ENCODE peak calls at places on chromosomes 5 and 9, in nine cellular contexts. I is heart left ventricle; H is neuronal stem cell; M is pancreas; B is SK-N-MC; D is uterus; G is CD8-positive, alpha-beta T cell; S is effector memory CD4-positive, alpha-beta T cell; T is aorta. F is an unnamed sample.
A peak's percentile ranks its signal among the peaks of the same experiment; 100 is the strongest.

GRCh38 chr5:22938373-22938772 is 85.2 kb upstream of the CDH12 start:
- DNase-seq in D (no peak), T (no peak), I (no peak), B (no peak), S (no peak), M (no peak), H (no peak), G (no peak), F (no peak)

GRCh38 chr9:131500377-131500776 is 2.3 kb upstream of the POMT1 start:
- DNase-seq in D (no peak), G (peak; percentile 73), I (no peak), M (no peak), H (no peak), S (peak; percentile 59), B (no peak), T (no peak), F (no peak)

GRCh38 chr9:129240581-129241211 is 62.6 kb upstream of the IER5L start:
- DNase-seq in M (peak; percentile 22), H (no peak), D (peak; percentile 12), S (no peak), T (peak; percentile 26), B (no peak), G (no peak), I (peak; percentile 7), F (peak; percentile 15)

GRCh38 chr5:78016831-78017529 is 240.8 kb upstream of the TBCA start:
- DNase-seq in T (no peak), D (no peak), S (no peak), B (no peak), G (no peak), H (no peak), I (no peak), M (no peak), F (no peak)

GRCh38 chr5:168434746-168435321 is 51.4 kb upstream of the RARS1 start:
- DNase-seq in M (no peak), H (no peak), S (no peak), T (no peak), B (no peak), G (no peak), I (no peak), D (no peak), F (no peak)

GRCh38 chr9:10268500-10269485 is 344.0 kb downstream of the PTPRD start:
- DNase-seq in D (no peak), S (no peak), G (no peak), T (no peak), M (no peak), H (peak; percentile 51), I (no peak), B (no peak), F (no peak)

GRCh38 chr9:119375892-119376291 is 6.7 kb upstream of the BRINP1 start:
- DNase-seq in H (peak; percentile 27), T (no peak), M (no peak), S (no peak), I (no peak), B (peak; percentile 32), D (no peak), G (no peak), F (no peak)

GRCh38 chr9:137545123-137545522 is 5.1 kb downstream of the PNPLA7 start:
- DNase-seq in B (no peak), H (no peak), D (peak; percentile 47), G (no peak), T (no peak), I (no peak), M (no peak), S (no peak), F (no peak)

GRCh38 chr5:126575644-126576043 is 19.4 kb downstream of the ALDH7A1 start:
- DNase-seq in G (no peak), B (no peak), I (no peak), T (no peak), S (no peak), D (no peak), H (no peak), M (no peak), F (no peak)

GRCh38 chr9:129891519-129891918 is 56.3 kb downstream of the USP20 start:
- DNase-seq in D (no peak), T (no peak), G (no peak), B (no peak), H (no peak), M (no peak), S (no peak), I (no peak), F (no peak)

GRCh38 chr9:99966720-99967119 is 60.3 kb downstream of the STX17 start:
- DNase-seq in D (no peak), B (no peak), S (no peak), I (no peak), M (no peak), H (no peak), G (no peak), T (no peak), F (no peak)

GRCh38 chr5:172171118-172171775 is 16.8 kb downstream of the STK10 start:
- DNase-seq in G (no peak), T (no peak), D (no peak), S (no peak), H (peak; percentile 20), I (no peak), B (no peak), M (no peak), F (no peak)

GRCh38 chr9:8784813-8785212 is 985.2 kb upstream of the DMAC1 start:
- DNase-seq in M (no peak), B (no peak), D (no peak), S (no peak), H (no peak), G (no peak), T (no peak), I (no peak), F (no peak)

GRCh38 chr5:142957528-142957927 is 187.4 kb downstream of the ARHGAP26 start:
- DNase-seq in G (no peak), S (no peak), B (no peak), T (no peak), M (no peak), D (no peak), I (no peak), H (no peak), F (no peak)

GRCh38 chr5:142955628-142956027 is 185.5 kb downstream of the ARHGAP26 start:
- DNase-seq in S (no peak), H (no peak), G (no peak), M (no peak), T (no peak), I (no peak), B (no peak), D (no peak), F (no peak)

GRCh38 chr5:142954455-142954854 is 184.3 kb downstream of the ARHGAP26 start:
- DNase-seq in T (no peak), S (no peak), D (no peak), H (no peak), I (no peak), B (no peak), G (no peak), M (no peak), F (no peak)

GRCh38 chr5:142947427-142947709 is 177.2 kb downstream of the ARHGAP26 start:
- DNase-seq in I (no peak), M (no peak), B (no peak), T (no peak), S (no peak), G (no peak), H (no peak), D (no peak), F (no peak)

GRCh38 chr5:142952236-142952635 is 182.1 kb downstream of the ARHGAP26 start:
- DNase-seq in D (no peak), H (no peak), I (no peak), M (no peak), T (no peak), B (no peak), G (no peak), S (no peak), F (no peak)
- H3K4me3 ChIP-seq in D (no peak overlapping the region), H (no peak overlapping the region), I (no peak overlapping the region), M (no peak overlapping the region), T (no peak overlapping the region), B (no peak overlapping the region), G (no peak overlapping the region), S (no peak overlapping the region), F (no peak overlapping the region)

DNA sequence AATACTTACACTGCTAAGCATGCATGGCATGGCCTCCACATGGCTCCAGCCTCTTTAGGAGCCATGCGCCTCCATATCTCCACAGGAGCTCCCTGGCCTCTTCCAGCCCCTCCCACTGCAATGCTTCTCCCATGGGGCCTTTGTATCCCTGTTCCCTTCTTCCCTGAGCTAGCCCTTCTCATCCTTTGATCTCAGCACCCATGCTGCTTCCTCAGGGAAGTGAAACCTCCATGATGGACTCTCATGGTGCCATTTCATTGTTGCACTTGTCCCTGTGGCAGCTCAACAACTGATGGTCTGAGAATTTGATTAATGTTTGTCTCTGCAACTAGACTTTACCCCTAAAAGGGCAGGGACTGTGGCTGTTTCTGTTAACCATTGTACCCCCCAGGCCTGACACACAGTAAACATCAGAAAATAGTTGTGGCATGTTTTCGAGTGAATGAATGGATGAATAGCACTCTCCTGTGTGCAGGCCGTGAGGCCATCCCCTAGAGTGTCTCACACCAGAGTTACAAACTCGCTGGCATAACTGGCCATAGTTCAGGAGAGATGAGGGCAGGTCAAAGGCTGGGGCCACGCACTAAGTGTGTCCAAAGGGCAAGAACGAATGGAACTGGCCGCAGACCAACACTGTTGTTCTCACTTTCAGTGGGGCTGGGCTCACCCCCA is 6.6 kb downstream of the IDNK start:
- DNase-seq in D (no peak), S (no peak), B (no peak), T (no peak), I (no peak), G (no peak), H (no peak), M (no peak), F (no peak)
- H3K27ac ChIP-seq in D (no peak overlapping the region), S (no peak overlapping the region), B (no peak overlapping the region), T (no peak overlapping the region), I (no peak overlapping the region), G (no peak overlapping the region), H (no peak overlapping the region), M (no peak overlapping the region), F (no peak overlapping the region)

GRCh38 chr9:132879443-132880310 is 979 bp downstream of the SPACA9 start:
- DNase-seq in M (no peak), T (no peak), I (no peak), D (no peak), G (no peak), B (no peak), S (no peak), H (no peak), F (no peak)
- H3K4me3 ChIP-seq in M (no peak overlapping the region), T (no peak overlapping the region), I (no peak overlapping the region), D (no peak overlapping the region), G (no peak overlapping the region), B (no peak overlapping the region), S (no peak overlapping the region), H (no peak overlapping the region), F (peak overlapping the region; percentile 89)

GRCh38 chr9:92299116-92299515 is 5.6 kb upstream of the IARS1 start:
- DNase-seq in S (no peak), B (no peak), G (no peak), H (no peak), D (no peak), M (no peak), I (no peak), T (no peak), F (no peak)
- H3K27ac ChIP-seq in S (no peak overlapping the region), B (no peak overlapping the region), G (no peak overlapping the region), H (no peak overlapping the region), D (no peak overlapping the region), M (no peak overlapping the region), I (no peak overlapping the region), T (no peak overlapping the region), F (no peak overlapping the region)

DNA sequence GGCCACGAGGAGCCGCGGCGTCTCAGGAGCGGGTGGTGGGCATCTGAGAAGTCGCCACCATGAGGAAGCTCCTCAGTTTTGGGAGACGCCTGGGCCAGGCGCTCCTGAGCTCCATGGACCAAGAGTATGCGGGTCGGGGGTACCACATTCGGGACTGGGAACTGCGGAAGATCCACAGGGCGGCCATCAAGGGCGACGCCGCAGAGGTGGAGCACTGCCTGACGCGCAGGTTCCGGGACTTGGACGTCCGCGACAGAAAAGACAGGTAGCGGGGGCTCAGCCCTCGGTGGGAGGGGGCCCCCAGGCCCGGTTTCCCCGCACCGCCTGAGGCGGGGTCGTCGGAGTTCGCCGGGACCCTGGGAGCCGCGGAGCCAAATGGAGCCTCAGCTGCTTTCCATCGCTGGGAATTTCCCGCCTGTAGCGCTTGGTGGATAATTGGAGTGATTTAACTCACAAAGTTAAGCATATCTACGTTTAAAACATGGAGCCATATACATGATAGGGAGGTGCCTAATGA is 438 bp downstream of the ANKRD18B start:
- DNase-seq in H (no peak), D (no peak), T (no peak), M (peak; percentile 69), B (no peak), I (no peak), G (peak; percentile 5), S (no peak), F (no peak)
- H3K4me3 ChIP-seq in H (peak overlapping the region; percentile 90), D (no peak overlapping the region), T (no peak overlapping the region), M (no peak overlapping the region), B (peak overlapping the region; percentile 77), I (peak overlapping the region; percentile 34), G (peak overlapping the region; percentile 48), S (peak overlapping the region; percentile 51), F (peak overlapping the region; percentile 29)

F was measured in lower lobe of right lung.